ENCODE peak calls at places on chromosomes 5 and 9, in six cellular contexts. One of them, this sample, is unnamed.

GRCh38 chr9:133741716-133742115 is 3.6 kb upstream of the SARDH start:
- DNase-seq in H1: no peak
- DNase-seq in mesenchymal stem cell: no peak
- DNase-seq in H9: no peak
- DNase-seq in IMR-90: no peak
- DNase-seq in mesendoderm: no peak
- DNase-seq in this sample: no peak

GRCh38 chr9:20387062-20387461 is 235.2 kb downstream of the MLLT3 start:
- DNase-seq in H1: no peak
- DNase-seq in IMR-90: no peak
- DNase-seq in mesendoderm: no peak
- DNase-seq in H9: no peak
- DNase-seq in mesenchymal stem cell: no peak
- DNase-seq in this sample: no peak

GRCh38 chr5:138138949-138139775 is at the start of gene NME5:
- DNase-seq in H1: peak; percentile 43
- DNase-seq in IMR-90: peak; percentile 40
- DNase-seq in mesendoderm: peak; percentile 88
- DNase-seq in H9: peak; percentile 82
- DNase-seq in mesenchymal stem cell: peak; percentile 63
- DNase-seq in this sample: peak; percentile 38

GRCh38 chr9:7500521-7500920 is 299.1 kb downstream of the DMAC1 start:
- DNase-seq in IMR-90: no peak
- DNase-seq in H9: no peak
- DNase-seq in mesenchymal stem cell: no peak
- DNase-seq in mesendoderm: no peak
- DNase-seq in H1: no peak
- DNase-seq in this sample: no peak

GRCh38 chr9:121640076-121640475 is 11.4 kb upstream of the DAB2IP start:
- DNase-seq in mesenchymal stem cell: peak; percentile 29
- DNase-seq in mesendoderm: peak; percentile 73
- DNase-seq in H1: no peak
- DNase-seq in H9: peak; percentile 69
- DNase-seq in IMR-90: peak; percentile 17
- DNase-seq in this sample: no peak

GRCh38 chr5:59562756-59563389 is 330.7 kb downstream of the PDE4D start:
- DNase-seq in mesenchymal stem cell: peak; percentile 77
- DNase-seq in IMR-90: peak; percentile 33
- DNase-seq in H1: peak; percentile 41
- DNase-seq in H9: peak; percentile 55
- DNase-seq in mesendoderm: peak; percentile 99
- DNase-seq in this sample: peak; percentile 40

GRCh38 chr5:14463629-14464028 is 118.0 kb upstream of the OTULINL start:
- DNase-seq in mesendoderm: no peak
- DNase-seq in mesenchymal stem cell: peak; percentile 71
- DNase-seq in IMR-90: peak; percentile 75
- DNase-seq in H1: no peak
- DNase-seq in H9: no peak
- DNase-seq in this sample: no peak

GRCh38 chr9:71683598-71684235 is 84.6 kb downstream of the CEMIP2 start:
- DNase-seq in H1: peak; percentile 51
- DNase-seq in H9: peak; percentile 67
- DNase-seq in mesendoderm: peak; percentile 72
- DNase-seq in mesenchymal stem cell: peak; percentile 72
- DNase-seq in IMR-90: peak; percentile 61
- DNase-seq in this sample: peak; percentile 18

GRCh38 chr5:84602371-84602771 is 217.7 kb upstream of the EDIL3 start:
- DNase-seq in H9: no peak
- DNase-seq in mesendoderm: no peak
- DNase-seq in IMR-90: no peak
- DNase-seq in mesenchymal stem cell: no peak
- DNase-seq in H1: no peak
- DNase-seq in this sample: no peak

GRCh38 chr5:96279796-96280542 is 153.1 kb downstream of the PCSK1 start:
- DNase-seq in mesenchymal stem cell: no peak
- DNase-seq in H9: no peak
- DNase-seq in mesendoderm: no peak
- DNase-seq in IMR-90: peak; percentile 34
- DNase-seq in H1: no peak
- DNase-seq in this sample: no peak

GRCh38 chr5:83844320-83845068 is 123.8 kb upstream of the HAPLN1 start:
- DNase-seq in H9: no peak
- DNase-seq in mesenchymal stem cell: peak; percentile 84
- DNase-seq in H1: no peak
- DNase-seq in IMR-90: peak; percentile 74
- DNase-seq in mesendoderm: peak; percentile 30
- DNase-seq in this sample: no peak

GRCh38 chr5:107968998-107969397 is 298.3 kb upstream of the EFNA5 start:
- DNase-seq in H1: no peak
- DNase-seq in IMR-90: peak; percentile 56
- DNase-seq in H9: no peak
- DNase-seq in mesenchymal stem cell: peak; percentile 48
- DNase-seq in mesendoderm: no peak
- DNase-seq in this sample: no peak

GRCh38 chr5:64742821-64743220 is 25.7 kb downstream of the SREK1IP1 start:
- DNase-seq in IMR-90: peak; percentile 37
- DNase-seq in H9: no peak
- DNase-seq in mesendoderm: no peak
- DNase-seq in H1: no peak
- DNase-seq in mesenchymal stem cell: peak; percentile 14
- DNase-seq in this sample: no peak

GRCh38 chr9:35814106-35814840 is 569 bp downstream of the HINT2 start:
- DNase-seq in IMR-90: peak; percentile 41
- DNase-seq in mesendoderm: peak; percentile 95
- DNase-seq in H1: no peak
- DNase-seq in H9: peak; percentile 85
- DNase-seq in mesenchymal stem cell: peak; percentile 75
- DNase-seq in this sample: peak; percentile 67

GRCh38 chr9:124810513-124811355 is 33.8 kb downstream of the OLFML2A start:
- DNase-seq in mesenchymal stem cell: peak; percentile 87
- DNase-seq in IMR-90: peak; percentile 90
- DNase-seq in H9: peak; percentile 94
- DNase-seq in H1: peak; percentile 84
- DNase-seq in mesendoderm: peak; percentile 97
- DNase-seq in this sample: peak; percentile 54

GRCh38 chr9:124805186-124805585 is 28.3 kb downstream of the OLFML2A start:
- DNase-seq in IMR-90: peak; percentile 29
- DNase-seq in mesendoderm: no peak
- DNase-seq in H9: no peak
- DNase-seq in H1: no peak
- DNase-seq in mesenchymal stem cell: peak; percentile 26
- DNase-seq in this sample: no peak

GRCh38 chr9:124809741-124810500 is 33.0 kb downstream of the OLFML2A start:
- DNase-seq in H9: no peak
- DNase-seq in mesendoderm: no peak
- DNase-seq in mesenchymal stem cell: no peak
- DNase-seq in H1: no peak
- DNase-seq in IMR-90: no peak
- DNase-seq in this sample: no peak

GRCh38 chr9:124809211-124809610 is 32.3 kb downstream of the OLFML2A start:
- DNase-seq in IMR-90: no peak
- DNase-seq in H1: no peak
- DNase-seq in H9: no peak
- DNase-seq in mesendoderm: peak; percentile 67
- DNase-seq in mesenchymal stem cell: no peak
- DNase-seq in this sample: no peak

DNA sequence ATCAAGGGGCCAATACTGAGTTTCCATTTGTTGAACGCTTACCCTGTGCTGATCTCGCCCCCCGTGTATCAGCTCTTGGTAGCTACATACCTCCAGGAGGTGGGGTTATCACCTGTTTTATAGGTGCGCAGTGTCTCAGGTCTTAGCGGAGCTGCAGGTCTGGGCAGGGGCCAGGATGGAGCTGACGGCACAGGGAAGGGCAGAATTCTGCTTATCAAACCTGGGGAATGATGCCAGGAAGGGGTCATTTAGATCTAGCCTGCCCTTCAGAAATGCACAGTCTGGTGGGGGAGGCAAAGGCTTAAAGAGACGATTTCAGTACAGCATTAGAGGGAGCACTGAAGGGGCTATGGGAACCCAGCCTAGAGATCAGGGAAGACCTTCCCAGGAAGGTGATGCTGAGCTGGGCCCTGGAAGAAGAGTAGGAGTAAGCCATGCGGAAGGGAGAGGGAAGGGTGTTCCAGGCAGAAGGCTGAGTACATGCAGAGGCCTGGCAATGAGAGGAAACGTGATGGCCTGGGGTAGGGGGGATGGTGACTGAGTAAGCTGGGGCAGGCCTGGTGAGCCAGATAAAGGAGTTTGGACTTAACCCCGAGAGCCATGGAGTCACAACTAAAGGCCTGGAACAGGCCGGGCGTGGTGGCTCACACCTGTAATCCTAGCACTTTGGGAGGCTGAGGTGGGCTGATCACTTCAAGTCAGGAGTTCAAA is 31.5 kb downstream of the OLFML2A start:
- DNase-seq in H1: no peak
- DNase-seq in mesendoderm: no peak
- DNase-seq in IMR-90: no peak
- DNase-seq in mesenchymal stem cell: no peak
- DNase-seq in H9: no peak
- DNase-seq in this sample: no peak
- H3K79me1 ChIP-seq in H1: no peaks in the 10 kb centered on the region
- H3K79me1 ChIP-seq in mesendoderm: no peaks in the 10 kb centered on the region
- H3K79me1 ChIP-seq in IMR-90: no peaks in the 10 kb centered on the region
- H3K79me1 ChIP-seq in mesenchymal stem cell: no peaks in the 10 kb centered on the region
- H3K79me1 ChIP-seq in H9: no peaks in the 10 kb centered on the region
- H3K79me1 ChIP-seq in this sample: no peaks in the 10 kb centered on the region

GRCh38 chr5:34484190-34484589 is 171.9 kb upstream of the RAI14 start:
- DNase-seq in mesenchymal stem cell: no peak
- DNase-seq in IMR-90: no peak
- DNase-seq in H9: no peak
- DNase-seq in H1: no peak
- DNase-seq in mesendoderm: no peak
- DNase-seq in this sample: no peak
- H2BK15ac ChIP-seq in mesenchymal stem cell: no peak overlapping the region
- H2BK15ac ChIP-seq in IMR-90: no peak overlapping the region
- H2BK15ac ChIP-seq in H9: no peak overlapping the region
- H2BK15ac ChIP-seq in H1: no peak overlapping the region
- H2BK15ac ChIP-seq in mesendoderm: no peak overlapping the region
- H2BK15ac ChIP-seq in this sample: no peak overlapping the region

GRCh38 chr5:174725261-174725990 is 1.0 kb downstream of the MSX2 start:
- DNase-seq in H9: no peak
- DNase-seq in mesenchymal stem cell: no peak
- DNase-seq in IMR-90: no peak
- DNase-seq in mesendoderm: peak; percentile 34
- DNase-seq in H1: no peak
- DNase-seq in this sample: no peak

GRCh38 chr5:174727794-174728662 is 3.6 kb downstream of the MSX2 start:
- DNase-seq in mesenchymal stem cell: no peak
- DNase-seq in IMR-90: no peak
- DNase-seq in mesendoderm: peak; percentile 22
- DNase-seq in H9: no peak
- DNase-seq in H1: no peak
- DNase-seq in this sample: no peak

GRCh38 chr5:174726916-174727793 is 2.8 kb downstream of the MSX2 start:
- DNase-seq in mesendoderm: peak; percentile 18
- DNase-seq in H1: no peak
- DNase-seq in IMR-90: no peak
- DNase-seq in H9: no peak
- DNase-seq in mesenchymal stem cell: no peak
- DNase-seq in this sample: no peak

GRCh38 chr5:174724484-174725260 is at the start of gene MSX2:
- DNase-seq in H9: peak; percentile 91
- DNase-seq in mesenchymal stem cell: peak; percentile 90
- DNase-seq in H1: no peak
- DNase-seq in mesendoderm: peak; percentile 97
- DNase-seq in IMR-90: peak; percentile 86
- DNase-seq in this sample: peak; percentile 91

GRCh38 chr5:174725991-174726601 is 1.7 kb downstream of the MSX2 start:
- DNase-seq in H9: no peak
- DNase-seq in mesendoderm: peak; percentile 85
- DNase-seq in IMR-90: no peak
- DNase-seq in H1: no peak
- DNase-seq in mesenchymal stem cell: no peak
- DNase-seq in this sample: no peak
- H3K79me1 ChIP-seq in H9: no peaks in the 10 kb centered on the region
- H3K79me1 ChIP-seq in mesendoderm: no peaks in the 10 kb centered on the region
- H3K79me1 ChIP-seq in IMR-90: peaks cover 8% of the 10 kb centered on the region
- H3K79me1 ChIP-seq in H1: no peaks in the 10 kb centered on the region
- H3K79me1 ChIP-seq in mesenchymal stem cell: no peaks in the 10 kb centered on the region
- H3K79me1 ChIP-seq in this sample: no peaks in the 10 kb centered on the region

GRCh38 chr5:16588434-16589214 is 28.2 kb downstream of the RETREG1 start:
- DNase-seq in H1: no peak
- DNase-seq in mesenchymal stem cell: no peak
- DNase-seq in IMR-90: no peak
- DNase-seq in H9: no peak
- DNase-seq in mesendoderm: no peak
- DNase-seq in this sample: no peak

GRCh38 chr5:16593013-16593412 is 23.8 kb downstream of the RETREG1 start:
- DNase-seq in H1: no peak
- DNase-seq in mesendoderm: no peak
- DNase-seq in mesenchymal stem cell: no peak
- DNase-seq in IMR-90: no peak
- DNase-seq in H9: no peak
- DNase-seq in this sample: no peak

GRCh38 chr5:16589658-16590057 is 27.1 kb downstream of the RETREG1 start:
- DNase-seq in mesenchymal stem cell: no peak
- DNase-seq in H1: no peak
- DNase-seq in IMR-90: no peak
- DNase-seq in mesendoderm: no peak
- DNase-seq in H9: no peak
- DNase-seq in this sample: no peak

GRCh38 chr5:16593630-16594029 is 23.2 kb downstream of the RETREG1 start:
- DNase-seq in H1: no peak
- DNase-seq in H9: no peak
- DNase-seq in mesendoderm: no peak
- DNase-seq in mesenchymal stem cell: no peak
- DNase-seq in IMR-90: no peak
- DNase-seq in this sample: no peak

DNA sequence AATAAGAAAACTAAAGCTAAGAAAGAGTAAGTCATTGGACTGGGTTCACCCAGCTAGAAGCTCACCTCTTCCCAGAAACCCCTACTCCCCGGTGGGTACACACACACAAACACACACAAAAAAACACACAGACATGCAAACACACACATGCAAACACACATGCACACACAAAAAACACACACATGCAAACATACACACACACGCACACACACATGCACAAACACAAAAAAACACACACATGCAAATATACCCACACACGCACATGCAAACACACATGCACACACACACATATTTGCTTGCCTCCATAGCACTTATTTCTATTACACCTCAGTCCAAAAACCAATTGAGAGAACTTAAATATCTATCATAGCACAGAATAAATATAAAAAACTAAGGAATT is 26.1 kb downstream of the RETREG1 start:
- DNase-seq in H1: no peak
- DNase-seq in mesenchymal stem cell: no peak
- DNase-seq in H9: no peak
- DNase-seq in IMR-90: no peak
- DNase-seq in mesendoderm: no peak
- DNase-seq in this sample: no peak
- H2BK15ac ChIP-seq in H1: peak overlapping the region; percentile 21
- H2BK15ac ChIP-seq in mesenchymal stem cell: no peak overlapping the region
- H2BK15ac ChIP-seq in H9: no peak overlapping the region
- H2BK15ac ChIP-seq in IMR-90: no peak overlapping the region
- H2BK15ac ChIP-seq in mesendoderm: no peak overlapping the region
- H2BK15ac ChIP-seq in this sample: no peak overlapping the region